ENCODE peak calls at places on chromosomes 6 and 20, in six cellular contexts. V is neuronal stem cell, W is mesendoderm, S is IMR-90, T is trophoblast cell, X is H1. M is an unnamed sample.
A peak's percentile ranks its signal among the peaks of the same experiment; 100 is the strongest.

GRCh38 chr6:110687326-110687725 is 127.9 kb downstream of the CDK19 start:
- DNase-seq in S (no peak), T (no peak), W (no peak), V (no peak), X (no peak), M (no peak)

GRCh38 chr6:170208171-170208601 is 82.7 kb downstream of the DLL1 start:
- DNase-seq in W (no peak), V (no peak), S (no peak), T (no peak), X (no peak), M (no peak)

GRCh38 chr6:64714073-64714472 is 993.0 kb downstream of the EYS start:
- DNase-seq in S (no peak), V (no peak), W (no peak), X (no peak), T (no peak), M (no peak)

GRCh38 chr6:133757330-133757729 is 131.6 kb upstream of the TCF21 start:
- DNase-seq in T (no peak), X (no peak), S (no peak), W (no peak), V (no peak), M (no peak)

GRCh38 chr20:37007898-37008649 is 56.6 kb upstream of the SAMHD1 start:
- DNase-seq in S (peak; percentile 56), V (no peak), T (peak; percentile 49), X (no peak), W (peak; percentile 7), M (peak; percentile 59)

GRCh38 chr20:24755411-24755922 is 193.6 kb upstream of the CST7 start:
- DNase-seq in X (no peak), T (no peak), S (no peak), V (no peak), W (no peak), M (peak; percentile 44)

GRCh38 chr6:146950351-146950835 is 253.8 kb upstream of the STXBP5 start:
- DNase-seq in W (no peak), S (peak; percentile 8), T (peak; percentile 22), X (no peak), V (no peak), M (peak; percentile 41)

GRCh38 chr6:34051339-34051919 is 94.5 kb downstream of the GRM4 start:
- DNase-seq in W (no peak), V (no peak), X (no peak), S (no peak), T (no peak), M (no peak)

GRCh38 chr6:75848274-75848673 is 99.2 kb downstream of the MYO6 start:
- DNase-seq in S (no peak), W (no peak), T (no peak), V (no peak), X (no peak), M (no peak)

GRCh38 chr6:71287038-71287437 is 1.6 kb upstream of the OGFRL1 start:
- DNase-seq in T (peak; percentile 16), W (no peak), X (no peak), V (no peak), S (peak; percentile 11), M (peak; percentile 44)

GRCh38 chr6:22612241-22612640 is 42.9 kb downstream of the HDGFL1 start:
- DNase-seq in S (peak; percentile 60), V (no peak), T (no peak), W (no peak), X (no peak), M (peak; percentile 3)

GRCh38 chr6:142474446-142475289 is 172.9 kb downstream of the ADGRG6 start:
- DNase-seq in S (peak; percentile 76), V (peak; percentile 64), X (peak; percentile 33), T (peak; percentile 73), W (peak; percentile 86), M (peak; percentile 67)

GRCh38 chr20:62345681-62346370 is 21.3 kb downstream of the LAMA5 start:
- DNase-seq in W (no peak), X (no peak), V (no peak), T (no peak), S (no peak), M (peak; percentile 25)

GRCh38 chr6:64497634-64498033 is 862.0 kb downstream of the PHF3 start:
- DNase-seq in V (no peak), T (no peak), X (no peak), W (no peak), S (no peak), M (no peak)

GRCh38 chr20:2640899-2641298 is 11.5 kb upstream of the NOP56 start:
- DNase-seq in V (no peak), T (no peak), X (no peak), W (no peak), S (no peak), M (no peak)

GRCh38 chr6:36947570-36948351 is 6.8 kb upstream of the PI16 start:
- DNase-seq in X (no peak), W (no peak), T (no peak), V (no peak), S (peak; percentile 24), M (no peak)

GRCh38 chr6:31541059-31541657 is 645 bp downstream of the DDX39B start:
- DNase-seq in W (peak; percentile 80), S (peak; percentile 50), V (peak; percentile 29), X (no peak), T (no peak), M (peak; percentile 64)

GRCh38 chr6:163249651-163250101 is 164.8 kb upstream of the QKI start:
- DNase-seq in W (no peak), S (no peak), T (no peak), X (no peak), V (no peak), M (no peak)

DNA sequence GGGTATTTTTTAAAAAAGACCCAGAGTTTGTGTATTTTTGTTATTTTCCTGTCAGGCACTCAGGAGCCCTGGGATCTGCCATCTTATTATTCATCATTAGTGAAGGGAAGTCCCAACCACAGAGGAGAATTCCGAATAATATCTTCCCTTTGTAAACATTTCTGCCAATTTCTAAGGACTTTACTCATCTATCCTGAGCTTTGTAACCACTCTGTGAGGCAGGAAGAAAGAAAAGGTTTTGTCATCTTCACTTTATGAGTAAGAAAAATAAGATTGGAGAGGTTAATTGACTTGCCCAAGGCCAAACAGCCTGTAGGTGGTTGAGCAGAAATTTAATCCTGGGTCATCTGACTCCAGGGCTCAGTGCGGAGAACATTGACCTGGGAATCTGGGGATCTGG is 23.0 kb upstream of the IYD start:
- DNase-seq in T (no peak), X (no peak), V (no peak), W (no peak), S (no peak), M (no peak)
- H4K8ac ChIP-seq in T (no peak overlapping the region), X (no peak overlapping the region), V (no peak overlapping the region), W (no peak overlapping the region), S (no peak overlapping the region), M (no peak overlapping the region)

DNA sequence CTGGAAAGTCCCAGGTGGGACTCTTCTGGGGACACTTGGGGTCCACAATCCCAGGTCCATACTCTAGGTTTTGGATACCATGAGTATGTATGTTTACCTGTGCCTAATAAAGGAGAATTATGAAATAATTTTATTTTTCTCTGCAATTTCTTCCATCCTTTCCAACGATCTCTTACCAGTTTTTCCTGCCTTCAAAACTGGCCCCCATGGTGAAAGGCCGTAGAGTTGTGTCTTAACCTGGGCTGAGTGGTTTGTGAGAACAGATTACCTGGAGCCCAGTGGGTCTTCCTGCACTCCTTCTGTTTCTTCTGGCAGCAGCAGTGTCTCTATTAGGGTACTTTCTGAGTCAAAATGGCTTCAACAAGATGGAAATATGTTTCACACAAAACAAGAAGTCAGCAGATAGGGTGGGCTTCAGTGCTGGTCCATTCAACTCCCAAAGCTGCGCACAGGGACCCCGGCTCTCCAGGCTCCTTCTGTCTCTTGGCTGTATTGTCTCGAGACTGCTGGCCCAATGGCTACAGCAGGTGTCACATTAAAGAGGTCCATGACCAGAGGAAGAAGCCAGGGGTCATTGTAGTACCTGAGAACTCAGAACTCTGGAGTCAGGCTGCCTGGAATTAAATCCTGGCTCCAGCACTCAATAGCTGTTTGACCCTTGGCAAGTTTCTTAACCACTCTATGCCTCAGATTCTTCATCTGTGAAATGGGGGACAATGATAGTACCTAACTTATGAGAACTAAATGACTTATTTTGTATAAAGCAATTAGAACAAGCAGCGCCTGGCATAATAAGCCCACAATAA is 10.5 kb upstream of the RBCK1 start:
- DNase-seq in V (no peak), S (no peak), X (no peak), T (no peak), W (no peak), M (no peak)
- H3K4me3 ChIP-seq in V (no peak overlapping the region), S (no peak overlapping the region), X (no peak overlapping the region), T (no peak overlapping the region), W (no peak overlapping the region), M (no peak overlapping the region)

DNA sequence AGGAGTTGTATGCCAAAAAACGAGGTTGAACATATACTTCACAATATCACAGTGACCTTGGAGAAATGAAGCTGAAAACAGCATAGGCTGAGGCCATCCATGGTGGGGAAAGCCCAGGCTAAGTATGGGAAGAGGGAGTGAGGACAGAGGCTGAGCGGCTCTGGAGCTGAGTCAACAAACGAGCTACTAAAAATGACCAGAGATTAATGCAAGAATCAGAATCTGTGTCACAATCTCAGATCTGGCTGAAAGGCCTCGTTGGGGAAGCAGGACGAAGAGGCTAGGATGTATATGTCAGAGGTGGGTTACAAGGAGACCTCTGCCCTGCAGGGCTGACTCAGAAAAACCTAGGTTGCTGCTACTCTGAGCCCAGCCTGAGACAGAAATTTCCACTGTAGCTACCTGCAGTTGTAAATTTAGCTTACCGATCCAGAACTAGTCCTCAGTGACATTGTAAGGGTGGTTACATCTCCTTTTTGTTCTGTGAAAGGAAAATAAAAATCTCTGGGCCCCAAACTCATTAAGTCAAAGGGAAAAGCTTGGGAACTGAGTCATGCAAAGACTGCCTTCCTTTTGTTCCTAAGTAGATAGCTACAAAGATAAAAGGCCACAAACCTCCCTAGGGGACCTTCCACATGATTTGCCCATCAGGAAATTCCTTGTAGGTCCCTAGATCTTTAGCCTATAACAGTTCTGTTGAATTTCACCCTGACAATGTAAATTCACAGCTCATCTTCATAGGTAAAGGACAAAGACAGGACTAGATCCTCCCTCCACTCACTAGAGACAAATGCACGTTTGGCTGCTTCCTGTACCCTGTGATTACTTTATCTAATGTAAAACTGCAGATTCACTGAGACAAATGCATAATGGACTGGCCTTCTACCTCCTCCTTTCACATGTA is 8.5 kb upstream of the TUBB2A start:
- DNase-seq in V (peak; percentile 29), W (peak; percentile 98), X (peak; percentile 67), T (peak; percentile 58), S (peak; percentile 32), M (peak; percentile 91)
- H3K4ac ChIP-seq in V (no peak overlapping the region), W (peak overlapping the region; percentile 100), X (peak overlapping the region; percentile 98), T (no peak overlapping the region), S (no peak overlapping the region), M (peak overlapping the region; percentile 57)

DNA sequence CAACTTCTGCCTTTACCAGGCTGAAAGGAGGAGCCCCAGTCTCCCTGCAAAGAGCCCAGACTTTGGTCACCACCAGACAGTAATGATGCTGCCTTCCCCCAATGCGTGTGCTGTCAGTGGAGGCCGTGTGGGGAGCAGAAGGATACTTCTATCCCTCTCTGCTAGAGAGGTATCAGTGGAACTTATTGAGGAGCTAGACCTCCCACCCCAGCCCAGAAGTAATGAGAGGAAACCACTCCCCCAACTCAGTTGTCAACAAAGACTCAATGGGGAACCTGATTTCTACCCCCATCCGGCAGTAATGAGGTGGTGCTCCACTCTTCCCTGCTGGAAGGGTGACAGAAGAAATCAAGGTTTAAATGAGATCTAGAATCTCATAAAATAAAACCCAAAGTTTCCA is 4.4 kb upstream of the WFDC8 start:
- DNase-seq in W (peak; percentile 83), X (no peak), V (no peak), T (no peak), S (no peak), M (no peak)
- H4K8ac ChIP-seq in W (no peak overlapping the region), X (no peak overlapping the region), V (no peak overlapping the region), T (no peak overlapping the region), S (no peak overlapping the region), M (no peak overlapping the region)